ENCODE peak calls at places on chromosome 22, in eight cellular contexts. V is Peyer's patch; Y is dermis microvascular lymphatic vessel endothelial cell; W is activated effector memory CD4-positive, alpha-beta T cell treated with Interleukin-2 at 50 U/mL for 16 hours; F is brain microvascular endothelial cell; O is activated naive CD8-positive, alpha-beta T cell treated with anti-CD3 and anti-CD28 coated beads for 36 hours; H is substantia nigra; C is NCI-H510A. E is an unnamed sample.

GRCh38 chr22:18091478-18091877 is 13.7 kb downstream of the PEX26 start:
- DNase-seq in V (no peak), Y (no peak), W (no peak), F (no peak), O (no peak), H (no peak), C (no peak), E (no peak)

GRCh38 chr22:41917906-41918791 is 3.3 kb upstream of the SHISA8 start:
- DNase-seq in V (peak), Y (peak), W (no peak), F (peak), O (no peak), H (no peak), C (no peak), E (no peak)

GRCh38 chr22:27331526-27332281 is 469.9 kb downstream of the MN1 start:
- DNase-seq in V (no peak), Y (peak), W (no peak), F (peak), O (no peak), H (peak), C (no peak), E (no peak)

GRCh38 chr22:46769191-46769675 is 6.8 kb downstream of the TBC1D22A start:
- DNase-seq in V (no peak), Y (no peak), W (no peak), F (no peak), O (no peak), H (peak), C (peak), E (no peak)

GRCh38 chr22:39658367-39658766 is 87.8 kb downstream of the CACNA1I start:
- DNase-seq in V (no peak), Y (no peak), W (peak), F (no peak), O (no peak), H (no peak), C (no peak), E (no peak)

GRCh38 chr22:47850644-47851151 is 1088.2 kb downstream of the TBC1D22A start:
- DNase-seq in V (no peak), Y (no peak), W (no peak), F (no peak), O (no peak), H (no peak), C (peak), E (no peak)

GRCh38 chr22:41994506-41994905 is 4.1 kb upstream of the WBP2NL start:
- DNase-seq in V (no peak), Y (no peak), W (no peak), F (no peak), O (no peak), H (no peak), C (no peak), E (no peak)

GRCh38 chr22:33923660-33924246 is 3.5 kb upstream of the LARGE1 start:
- DNase-seq in V (no peak), Y (peak), W (no peak), F (peak), O (no peak), H (no peak), C (no peak), E (no peak)

GRCh38 chr22:41447435-41448188 is 1.0 kb upstream of the TOB2 start:
- DNase-seq in V (peak), Y (peak), W (peak), F (peak), O (peak), H (peak), C (peak), E (peak)

GRCh38 chr22:23522642-23523251 is 57.3 kb downstream of the IGLL1 start:
- DNase-seq in V (peak), Y (no peak), W (no peak), F (no peak), O (no peak), H (no peak), C (no peak), E (no peak)

GRCh38 chr22:20868225-20868944 is 9.6 kb downstream of the SNAP29 start:
- DNase-seq in V (no peak), Y (no peak), W (no peak), F (no peak), O (no peak), H (no peak), C (no peak), E (no peak)

GRCh38 chr22:23179381-23180294 is 671 bp upstream of the BCR start:
- DNase-seq in V (no peak), Y (peak), W (no peak), F (no peak), O (peak), H (no peak), C (no peak), E (no peak)

GRCh38 chr22:24937114-24937513 is 9.4 kb downstream of the LHFPL7 start:
- DNase-seq in V (no peak), Y (peak), W (no peak), F (peak), O (no peak), H (no peak), C (no peak), E (no peak)

GRCh38 chr22:37012262-37012904 is 6.9 kb downstream of the TST start:
- DNase-seq in V (peak), Y (no peak), W (no peak), F (no peak), O (no peak), H (peak), C (no peak), E (no peak)

GRCh38 chr22:46619830-46620501 is at the start of gene GRAMD4:
- DNase-seq in V (no peak), Y (no peak), W (no peak), F (no peak), O (no peak), H (peak), C (no peak), E (no peak)

GRCh38 chr22:32858957-32859356 is 57.5 kb downstream of the TIMP3 start:
- DNase-seq in V (no peak), Y (no peak), W (no peak), F (no peak), O (no peak), H (no peak), C (no peak), E (no peak)

GRCh38 chr22:50469377-50470305 is 5.2 kb downstream of the SBF1 start:
- DNase-seq in V (peak), Y (peak), W (peak), F (peak), O (peak), H (no peak), C (peak), E (peak)

GRCh38 chr22:50191041-50191740 is 5.5 kb downstream of the TRABD start:
- DNase-seq in V (no peak), Y (no peak), W (peak), F (no peak), O (peak), H (no peak), C (no peak), E (no peak)

GRCh38 chr22:45961679-45962430 is 15.1 kb downstream of the WNT7B start:
- DNase-seq in V (no peak), Y (no peak), W (no peak), F (no peak), O (no peak), H (no peak), C (no peak), E (no peak)

GRCh38 chr22:43066134-43066533 is 23.1 kb downstream of the TTLL1 start:
- DNase-seq in V (no peak), Y (peak), W (no peak), F (no peak), O (no peak), H (no peak), C (no peak), E (no peak)

GRCh38 chr22:40006641-40007040 is 11.9 kb downstream of the FAM83F start:
- DNase-seq in V (peak), Y (no peak), W (no peak), F (no peak), O (no peak), H (no peak), C (no peak), E (no peak)

E was measured in activated gamma-delta T cell.